ENCODE peak calls at places on chromosome 13, in nine cellular contexts. P, T, H, V, B, E, K, X and R are unnamed samples.

GRCh38 chr13:114145722-114146121 is 13.3 kb upstream of the RASA3 start:
- DNase-seq in P (no peak), T (no peak), H (no peak), V (no peak), B (no peak), E (no peak), K (no peak), X (no peak), R (no peak)

GRCh38 chr13:75307370-75307984 is 174.5 kb downstream of the TBC1D4 start:
- DNase-seq in P (no peak), T (no peak), H (no peak), V (no peak), B (no peak), E (no peak), K (no peak), X (no peak), R (no peak)

GRCh38 chr13:79405501-79405830 is 589 bp downstream of the RBM26 start:
- DNase-seq in P (peak), T (no peak), H (no peak), V (no peak), B (no peak), E (peak), K (peak), X (no peak), R (no peak)

GRCh38 chr13:34038326-34039068 is 220.5 kb downstream of the RFC3 start:
- DNase-seq in P (no peak), T (no peak), H (no peak), V (peak), B (no peak), E (no peak), K (no peak), X (no peak), R (no peak)

GRCh38 chr13:91722267-91722884 is 324.0 kb downstream of the GPC5 start:
- DNase-seq in P (peak), T (no peak), H (no peak), V (peak), B (no peak), E (peak), K (peak), X (no peak), R (peak)

GRCh38 chr13:112670864-112671263 is 19.0 kb upstream of the ATP11A start:
- DNase-seq in P (no peak), T (no peak), H (no peak), V (no peak), B (no peak), E (no peak), K (no peak), X (no peak), R (no peak)

GRCh38 chr13:76759877-76760276 is 126.3 kb downstream of the KCTD12 start:
- DNase-seq in P (peak), T (no peak), H (no peak), V (no peak), B (no peak), E (no peak), K (no peak), X (no peak), R (no peak)

GRCh38 chr13:85597790-85598500 is 201.3 kb downstream of the SLITRK6 start:
- DNase-seq in P (peak), T (no peak), H (no peak), V (no peak), B (no peak), E (peak), K (no peak), X (no peak), R (no peak)

GRCh38 chr13:66556306-66556705 is 673.8 kb downstream of the PCDH9 start:
- DNase-seq in P (no peak), T (no peak), H (no peak), V (no peak), B (no peak), E (no peak), K (no peak), X (no peak), R (no peak)

GRCh38 chr13:29956771-29957170 is 106.4 kb upstream of the UBL3 start:
- DNase-seq in P (no peak), T (no peak), H (no peak), V (no peak), B (no peak), E (no peak), K (no peak), X (no peak), R (no peak)

GRCh38 chr13:98216135-98216565 is 39.1 kb upstream of the RNF113B start:
- DNase-seq in P (peak), T (no peak), H (no peak), V (no peak), B (no peak), E (peak), K (peak), X (no peak), R (peak)

GRCh38 chr13:72185756-72186155 is 318.8 kb upstream of the DACH1 start:
- DNase-seq in P (no peak), T (no peak), H (no peak), V (no peak), B (no peak), E (no peak), K (no peak), X (no peak), R (no peak)

GRCh38 chr13:32142956-32143375 is 111.4 kb downstream of the FRY start:
- DNase-seq in P (peak), T (no peak), H (no peak), V (no peak), B (no peak), E (peak), K (peak), X (no peak), R (no peak)

GRCh38 chr13:113562085-113562749 is 22.3 kb upstream of the TFDP1 start:
- DNase-seq in P (peak), T (peak), H (peak), V (peak), B (no peak), E (peak), K (peak), X (peak), R (peak)

GRCh38 chr13:100533588-100534041 is 55.0 kb downstream of the GGACT start:
- DNase-seq in P (no peak), T (no peak), H (peak), V (no peak), B (no peak), E (no peak), K (no peak), X (no peak), R (peak)

GRCh38 chr13:59086147-59086546 is 1077.6 kb downstream of the DIAPH3 start:
- DNase-seq in P (peak), T (no peak), H (no peak), V (no peak), B (no peak), E (peak), K (no peak), X (no peak), R (no peak)

GRCh38 chr13:47175172-47175806 is 278.4 kb upstream of the HTR2A start:
- DNase-seq in P (peak), T (peak), H (no peak), V (no peak), B (no peak), E (peak), K (no peak), X (no peak), R (no peak)

GRCh38 chr13:45108716-45109706 is 11.3 kb upstream of the GTF2F2 start:
- DNase-seq in P (peak), T (no peak), H (no peak), V (no peak), B (no peak), E (peak), K (no peak), X (no peak), R (no peak)

GRCh38 chr13:26988059-26988769 is 183.4 kb downstream of the USP12 start:
- DNase-seq in P (no peak), T (no peak), H (no peak), V (no peak), B (no peak), E (peak), K (no peak), X (no peak), R (no peak)

GRCh38 chr13:111058796-111059506 is 56.2 kb upstream of the ARHGEF7 start:
- DNase-seq in P (peak), T (no peak), H (no peak), V (no peak), B (no peak), E (peak), K (no peak), X (no peak), R (no peak)

GRCh38 chr13:94967183-94968039 is 255.1 kb upstream of the SOX21 start:
- DNase-seq in P (no peak), T (no peak), H (no peak), V (no peak), B (no peak), E (peak), K (peak), X (no peak), R (no peak)

GRCh38 chr13:48857576-48857975 is 118.1 kb upstream of the FNDC3A start:
- DNase-seq in P (no peak), T (no peak), H (no peak), V (peak), B (no peak), E (no peak), K (no peak), X (no peak), R (no peak)

GRCh38 chr13:91369432-91369831 is 21.9 kb downstream of the MIR17HG start:
- DNase-seq in P (no peak), T (no peak), H (no peak), V (no peak), B (no peak), E (peak), K (no peak), X (no peak), R (no peak)

GRCh38 chr13:111639196-111639705 is 318.8 kb downstream of the TEX29 start:
- DNase-seq in P (no peak), T (no peak), H (no peak), V (no peak), B (no peak), E (no peak), K (no peak), X (no peak), R (no peak)

GRCh38 chr13:35988648-35989081 is 142.5 kb downstream of the DCLK1 start:
- DNase-seq in P (peak), T (no peak), H (no peak), V (no peak), B (no peak), E (peak), K (no peak), X (no peak), R (no peak)

GRCh38 chr13:93559718-93560117 is 333.1 kb downstream of the GPC6 start:
- DNase-seq in P (peak), T (no peak), H (no peak), V (no peak), B (no peak), E (peak), K (no peak), X (peak), R (peak)

GRCh38 chr13:42720116-42720857 is 61.1 kb upstream of the FAM216B start:
- DNase-seq in P (peak), T (peak), H (peak), V (no peak), B (no peak), E (peak), K (peak), X (no peak), R (peak)

GRCh38 chr13:45817833-45818232 is 33.7 kb downstream of the SIAH3 start:
- DNase-seq in P (no peak), T (no peak), H (no peak), V (no peak), B (no peak), E (no peak), K (no peak), X (no peak), R (no peak)

GRCh38 chr13:113926301-113926761 is 47.5 kb downstream of the C13orf46 start:
- DNase-seq in P (no peak), T (no peak), H (no peak), V (no peak), B (no peak), E (no peak), K (no peak), X (no peak), R (no peak)

GRCh38 chr13:110250258-110250891 is 56.6 kb downstream of the COL4A1 start:
- DNase-seq in P (peak), T (no peak), H (no peak), V (no peak), B (no peak), E (peak), K (no peak), X (no peak), R (no peak)

GRCh38 chr13:78960881-78961280 is 301.9 kb upstream of the OBI1 start:
- DNase-seq in P (no peak), T (no peak), H (no peak), V (no peak), B (no peak), E (no peak), K (no peak), X (no peak), R (no peak)

GRCh38 chr13:75635101-75635620 is 969 bp upstream of the LMO7 start:
- DNase-seq in P (no peak), T (no peak), H (no peak), V (no peak), B (peak), E (no peak), K (peak), X (no peak), R (no peak)

GRCh38 chr13:28110414-28110813 is 10.0 kb upstream of the FLT3 start:
- DNase-seq in P (no peak), T (no peak), H (no peak), V (no peak), B (no peak), E (peak), K (no peak), X (no peak), R (no peak)

GRCh38 chr13:95677564-95678386 is 836 bp downstream of the DNAJC3 start:
- DNase-seq in P (peak), T (no peak), H (no peak), V (peak), B (no peak), E (peak), K (peak), X (no peak), R (no peak)

GRCh38 chr13:100234006-100234405 is 145.1 kb downstream of the PCCA start:
- DNase-seq in P (no peak), T (no peak), H (no peak), V (no peak), B (no peak), E (no peak), K (peak), X (peak), R (peak)

GRCh38 chr13:80873589-80873988 is 532.7 kb upstream of the SPRY2 start:
- DNase-seq in P (peak), T (no peak), H (no peak), V (no peak), B (no peak), E (no peak), K (no peak), X (no peak), R (no peak)

GRCh38 chr13:58592052-58592451 is 960.5 kb downstream of the PCDH17 start:
- DNase-seq in P (no peak), T (no peak), H (no peak), V (no peak), B (no peak), E (no peak), K (no peak), X (no peak), R (no peak)

GRCh38 chr13:76944457-76944856 is 3.9 kb upstream of the ACOD1 start:
- DNase-seq in P (peak), T (no peak), H (no peak), V (no peak), B (no peak), E (peak), K (peak), X (no peak), R (no peak)

GRCh38 chr13:94886191-94886590 is 173.8 kb upstream of the SOX21 start:
- DNase-seq in P (no peak), T (peak), H (no peak), V (no peak), B (no peak), E (peak), K (no peak), X (no peak), R (no peak)